ENCODE peak calls at places on chromosomes 5 and 9, in nine cellular contexts. G, I, M, E, U, C, O, J and R are unnamed samples.

GRCh38 chr9:88388886-88389617 is 808 bp downstream of the SPIN1 start:
- DNase-seq in M (no peak), J (peak), O (peak), I (peak), G (peak), U (peak), E (peak), C (peak), R (peak)

GRCh38 chr9:76510041-76510440 is 51.1 kb downstream of the GCNT1 start:
- DNase-seq in M (no peak), J (no peak), I (peak), O (no peak), E (no peak), G (no peak), C (no peak), U (peak), R (no peak)

GRCh38 chr9:22036866-22037626 is 27.9 kb upstream of the CDKN2B start:
- DNase-seq in I (peak), G (no peak), M (no peak), U (no peak), O (no peak), C (no peak), E (no peak), J (no peak), R (no peak)

GRCh38 chr5:168798065-168799023 is 219.2 kb upstream of the PANK3 start:
- DNase-seq in M (no peak), J (no peak), C (no peak), E (no peak), I (no peak), O (no peak), U (no peak), G (no peak), R (no peak)

GRCh38 chr5:169369130-169369529 is 68.2 kb upstream of the SLIT3 start:
- DNase-seq in U (no peak), E (no peak), C (no peak), I (no peak), M (no peak), O (no peak), G (no peak), J (no peak), R (no peak)

GRCh38 chr5:79229357-79230174 is 6.4 kb upstream of the JMY start:
- DNase-seq in U (peak), O (peak), M (no peak), I (no peak), J (peak), E (peak), G (no peak), C (no peak), R (no peak)

GRCh38 chr5:132293992-132294727 is at the start of gene SLC22A4:
- DNase-seq in U (peak), J (peak), M (peak), I (peak), C (no peak), E (peak), G (peak), O (peak), R (peak)

GRCh38 chr5:172035039-172035438 is 28.6 kb upstream of the FBXW11 start:
- DNase-seq in E (no peak), C (no peak), G (no peak), O (no peak), M (no peak), U (no peak), J (no peak), I (no peak), R (no peak)

GRCh38 chr5:141412853-141413539 is at the start of gene PCDHGA10:
- DNase-seq in C (peak), G (peak), O (peak), E (peak), J (peak), M (no peak), I (peak), U (peak), R (peak)

GRCh38 chr5:38681024-38681805 is 124.8 kb upstream of the LIFR start:
- DNase-seq in G (no peak), U (no peak), E (no peak), J (no peak), C (no peak), O (no peak), M (no peak), I (no peak), R (no peak)

GRCh38 chr5:149238540-149238939 is 33.1 kb upstream of the AFAP1L1 start:
- DNase-seq in C (no peak), G (no peak), J (no peak), O (no peak), U (no peak), I (peak), M (no peak), E (no peak), R (no peak)

GRCh38 chr5:141910271-141910673 is 13.4 kb upstream of the DELE1 start:
- DNase-seq in J (no peak), C (no peak), M (no peak), G (no peak), U (peak), O (no peak), I (no peak), E (peak), R (no peak)

GRCh38 chr5:154791535-154791934 is 36.4 kb downstream of the LARP1 start:
- DNase-seq in E (no peak), M (no peak), J (no peak), I (no peak), C (peak), G (no peak), U (no peak), O (no peak), R (no peak)

GRCh38 chr5:134248271-134248670 is 22.4 kb upstream of the PPP2CA start:
- DNase-seq in O (no peak), C (no peak), M (no peak), G (no peak), U (peak), J (no peak), E (peak), I (no peak), R (no peak)

GRCh38 chr9:99103909-99104458 is 929 bp upstream of the TGFBR1 start:
- DNase-seq in U (peak), I (peak), M (no peak), J (no peak), E (peak), G (no peak), O (no peak), C (no peak), R (no peak)

GRCh38 chr5:9173281-9174048 is 372.4 kb downstream of the SEMA5A start:
- DNase-seq in O (no peak), G (no peak), E (peak), M (no peak), U (peak), C (no peak), J (no peak), I (peak), R (no peak)

GRCh38 chr5:171464829-171465228 is 45.4 kb downstream of the FGF18 start:
- DNase-seq in O (no peak), G (no peak), U (no peak), E (no peak), I (no peak), J (no peak), M (no peak), C (no peak), R (no peak)

GRCh38 chr9:118928723-118929122 is 440.5 kb downstream of the BRINP1 start:
- DNase-seq in E (peak), U (no peak), I (no peak), J (peak), G (peak), O (no peak), C (no peak), M (no peak), R (no peak)

GRCh38 chr9:110640736-110641135 is 27.9 kb upstream of the MUSK start:
- DNase-seq in J (no peak), U (peak), I (no peak), G (no peak), C (no peak), M (no peak), O (no peak), E (peak), R (no peak)

GRCh38 chr5:106849266-106849665 is 821.5 kb downstream of the EFNA5 start:
- DNase-seq in J (no peak), U (no peak), M (no peak), E (no peak), G (no peak), I (no peak), O (no peak), C (no peak), R (no peak)

GRCh38 chr5:76025069-76025468 is 58.1 kb upstream of the SV2C start:
- DNase-seq in M (no peak), O (no peak), C (no peak), G (no peak), J (no peak), U (no peak), I (no peak), E (no peak), R (no peak)

GRCh38 chr5:90940227-90940995 is 381.8 kb downstream of the ADGRV1 start:
- DNase-seq in I (peak), U (peak), J (peak), O (no peak), C (peak), E (peak), M (no peak), G (peak), R (peak)

GRCh38 chr5:12661617-12662370 is 757.5 kb upstream of the CTNND2 start:
- DNase-seq in O (no peak), I (no peak), M (no peak), U (no peak), J (no peak), E (no peak), C (no peak), G (no peak), R (no peak)

GRCh38 chr9:135745686-135746324 is 43.8 kb downstream of the KCNT1 start:
- DNase-seq in O (no peak), G (no peak), U (no peak), M (no peak), C (no peak), J (no peak), I (no peak), E (no peak), R (no peak)

GRCh38 chr5:134552301-134552700 is 26.8 kb downstream of the JADE2 start:
- DNase-seq in M (no peak), O (no peak), E (peak), J (no peak), I (peak), G (no peak), U (peak), C (no peak), R (no peak)

GRCh38 chr9:87537625-87538024 is 40.0 kb downstream of the DAPK1 start:
- DNase-seq in G (no peak), J (peak), M (no peak), O (no peak), I (no peak), E (no peak), U (no peak), C (no peak), R (no peak)

GRCh38 chr5:170746952-170747340 is 36.6 kb upstream of the GABRP start:
- DNase-seq in E (no peak), C (no peak), G (no peak), I (no peak), O (no peak), J (no peak), M (no peak), U (no peak), R (no peak)

GRCh38 chr9:98926016-98926415 is 17.7 kb upstream of the COL15A1 start:
- DNase-seq in E (no peak), O (no peak), C (no peak), M (no peak), J (no peak), U (no peak), G (no peak), I (peak), R (no peak)

GRCh38 chr5:126917918-126918623 is 112.3 kb downstream of the MARCHF3 start:
- DNase-seq in E (peak), C (no peak), O (no peak), J (peak), G (no peak), U (peak), I (peak), M (no peak), R (no peak)

GRCh38 chr9:109232449-109232848 is 65.4 kb upstream of the FRRS1L start:
- DNase-seq in C (no peak), E (peak), M (no peak), G (no peak), U (peak), O (no peak), J (no peak), I (peak), R (no peak)

GRCh38 chr5:145796318-145796717 is 38.8 kb downstream of the PRELID2 start:
- DNase-seq in U (no peak), O (no peak), C (no peak), J (no peak), G (no peak), I (peak), M (no peak), E (no peak), R (no peak)